ENCODE peak calls at places on chromosomes 16 and 17, in nine cellular contexts. Q is NCI-H1417, G is NCI-H1092, T is endothelial cell of umbilical vein, A is osteocyte, E is EL, O is non-pigmented ciliary epithelial cell, M is cardiac muscle cell, D is pancreas. K is an unnamed sample.

GRCh38 chr16:4393243-4393606 is 21.6 kb downstream of the VASN start:
- DNase-seq in Q (no peak), G (no peak), T (no peak), A (no peak), E (peak), O (no peak), M (no peak), D (no peak), K (no peak)

GRCh38 chr16:6957676-6958075 is 375.0 kb upstream of the RBFOX1 start:
- DNase-seq in Q (no peak), G (no peak), T (no peak), A (no peak), E (no peak), O (no peak), M (no peak), D (no peak), K (no peak)

GRCh38 chr16:57675752-57676623 is 7.9 kb downstream of the ADGRG3 start:
- DNase-seq in Q (no peak), G (no peak), T (no peak), A (no peak), E (no peak), O (no peak), M (peak), D (no peak), K (no peak)

GRCh38 chr17:15279011-15279477 is 13.9 kb upstream of the PMP22 start:
- DNase-seq in Q (no peak), G (no peak), T (peak), A (no peak), E (peak), O (peak), M (no peak), D (no peak), K (no peak)

GRCh38 chr17:8031261-8031661 is 7.6 kb upstream of the ALOX15B start:
- DNase-seq in Q (no peak), G (no peak), T (no peak), A (no peak), E (no peak), O (no peak), M (peak), D (no peak), K (no peak)

GRCh38 chr17:1713878-1714487 is 3.8 kb upstream of the TLCD2 start:
- DNase-seq in Q (peak), G (no peak), T (peak), A (no peak), E (peak), O (no peak), M (peak), D (no peak), K (no peak)

GRCh38 chr16:89442588-89442987 is 47.8 kb downstream of the ANKRD11 start:
- DNase-seq in Q (no peak), G (no peak), T (no peak), A (no peak), E (no peak), O (no peak), M (no peak), D (no peak), K (no peak)

GRCh38 chr17:39213852-39214251 is 11.9 kb downstream of the STAC2 start:
- DNase-seq in Q (no peak), G (no peak), T (no peak), A (no peak), E (peak), O (no peak), M (no peak), D (no peak), K (no peak)

GRCh38 chr17:50603340-50603739 is 31.3 kb upstream of the ABCC3 start:
- DNase-seq in Q (peak), G (no peak), T (no peak), A (no peak), E (no peak), O (no peak), M (no peak), D (no peak), K (no peak)

GRCh38 chr16:1583180-1583579 is 28.7 kb downstream of the IFT140 start:
- DNase-seq in Q (no peak), G (no peak), T (no peak), A (no peak), E (no peak), O (no peak), M (no peak), D (no peak), K (no peak)

GRCh38 chr16:87375426-87376135 is 8.0 kb downstream of the FBXO31 start:
- DNase-seq in Q (no peak), G (no peak), T (peak), A (no peak), E (peak), O (no peak), M (no peak), D (no peak), K (no peak)

GRCh38 chr17:35744830-35745229 is 8.2 kb downstream of the GAS2L2 start:
- DNase-seq in Q (no peak), G (no peak), T (no peak), A (no peak), E (no peak), O (no peak), M (no peak), D (no peak), K (no peak)

GRCh38 chr17:27244481-27245223 is 49.3 kb upstream of the WSB1 start:
- DNase-seq in Q (no peak), G (no peak), T (peak), A (no peak), E (peak), O (peak), M (peak), D (peak), K (no peak)

GRCh38 chr17:1590747-1591473 is 28.3 kb upstream of the PITPNA start:
- DNase-seq in Q (no peak), G (no peak), T (no peak), A (no peak), E (no peak), O (no peak), M (no peak), D (no peak), K (no peak)

GRCh38 chr17:17060930-17061329 is 18.7 kb downstream of the MPRIP start:
- DNase-seq in Q (no peak), G (no peak), T (no peak), A (no peak), E (no peak), O (no peak), M (no peak), D (no peak), K (no peak)

GRCh38 chr16:88566158-88566557 is 4.0 kb upstream of the ZC3H18 start:
- DNase-seq in Q (no peak), G (no peak), T (peak), A (no peak), E (peak), O (peak), M (peak), D (no peak), K (peak)

GRCh38 chr17:81870155-81870977 is 771 bp downstream of the ARHGDIA start:
- DNase-seq in Q (peak), G (no peak), T (peak), A (no peak), E (peak), O (no peak), M (peak), D (peak), K (no peak)

GRCh38 chr16:69514366-69514765 is 51.4 kb upstream of the NFAT5 start:
- DNase-seq in Q (no peak), G (no peak), T (no peak), A (no peak), E (peak), O (no peak), M (no peak), D (no peak), K (no peak)

GRCh38 chr16:8686031-8686621 is 11.7 kb downstream of the ABAT start:
- DNase-seq in Q (no peak), G (no peak), T (no peak), A (no peak), E (no peak), O (no peak), M (no peak), D (no peak), K (no peak)

GRCh38 chr17:74212262-74212912 is 984 bp upstream of the TTYH2 start:
- DNase-seq in Q (no peak), G (no peak), T (peak), A (no peak), E (peak), O (no peak), M (no peak), D (no peak), K (no peak)

GRCh38 chr17:5769936-5770335 is 185.6 kb upstream of the NLRP1 start:
- DNase-seq in Q (peak), G (no peak), T (peak), A (no peak), E (no peak), O (no peak), M (no peak), D (no peak), K (no peak)

GRCh38 chr16:592518-593306 is 2.8 kb downstream of the RAB40C start:
- DNase-seq in Q (peak), G (peak), T (no peak), A (no peak), E (no peak), O (no peak), M (peak), D (peak), K (no peak)

GRCh38 chr16:12228607-12229499 is 252.3 kb downstream of the SNX29 start:
- DNase-seq in Q (peak), G (peak), T (peak), A (no peak), E (peak), O (no peak), M (peak), D (no peak), K (no peak)

GRCh38 chr16:10121496-10121895 is 60.7 kb downstream of the GRIN2A start:
- DNase-seq in Q (no peak), G (no peak), T (no peak), A (no peak), E (peak), O (peak), M (no peak), D (peak), K (no peak)

GRCh38 chr16:81626181-81626674 is 152.9 kb upstream of the PLCG2 start:
- DNase-seq in Q (no peak), G (no peak), T (no peak), A (no peak), E (peak), O (no peak), M (no peak), D (no peak), K (no peak)

GRCh38 chr16:87076950-87077749 is 240.0 kb downstream of the C16orf95 start:
- DNase-seq in Q (peak), G (no peak), T (peak), A (peak), E (peak), O (no peak), M (peak), D (peak), K (no peak)

GRCh38 chr16:79728048-79728922 is 127.7 kb upstream of the MAF start:
- DNase-seq in Q (no peak), G (no peak), T (no peak), A (no peak), E (no peak), O (no peak), M (no peak), D (no peak), K (no peak)

GRCh38 chr17:31427684-31428083 is 36.2 kb downstream of the RAB11FIP4 start:
- DNase-seq in Q (no peak), G (no peak), T (no peak), A (no peak), E (no peak), O (no peak), M (no peak), D (no peak), K (no peak)

GRCh38 chr16:90019543-90020259 is 445 bp upstream of the DBNDD1 start:
- DNase-seq in Q (peak), G (peak), T (peak), A (no peak), E (peak), O (peak), M (no peak), D (peak), K (peak)